ENCODE peak calls at places on chromosomes 13 and 19, in seven cellular contexts. J is amygdala; T is stimulated activated CD4-positive, alpha-beta T cell treated with anti-CD3 and anti-CD28 coated beads, Interleukin-4, amount 100 ng/mL, for 4 hours; C is Right ventricle myocardium superior; F is breast epithelium; V is heart left ventricle; Y is renal cortical epithelial cell. N is an unnamed sample.

GRCh38 chr19:53432088-53432661 is 391 bp downstream of the ZNF761 start:
- DNase-seq in C (peak; percentile 50), T (peak; percentile 11), Y (peak; percentile 1), V (peak; percentile 26), F (no peak), J (peak; percentile 21), N (peak; percentile 28)

GRCh38 chr19:15101479-15102082 is 5.6 kb upstream of the SYDE1 start:
- DNase-seq in T (peak; percentile 39), Y (peak; percentile 51), V (no peak), C (no peak), J (no peak), F (no peak), N (peak; percentile 62)

GRCh38 chr13:33228645-33229445 is 56.7 kb downstream of the STARD13 start:
- DNase-seq in V (no peak), F (no peak), J (no peak), Y (peak; percentile 50), T (no peak), C (no peak), N (peak; percentile 45)

GRCh38 chr13:108463365-108463764 is 166.0 kb upstream of the MYO16 start:
- DNase-seq in C (no peak), J (no peak), Y (peak; percentile 90), T (no peak), F (no peak), V (no peak), N (peak; percentile 67)

GRCh38 chr13:92346046-92346445 is 880.6 kb upstream of the GPC6 start:
- DNase-seq in F (no peak), Y (no peak), C (no peak), J (no peak), V (no peak), T (no peak), N (no peak)

GRCh38 chr13:43074824-43075510 is 51.6 kb downstream of the DNAJC15 start:
- DNase-seq in J (no peak), F (no peak), C (no peak), T (no peak), Y (no peak), V (no peak), N (no peak)

GRCh38 chr13:113093580-113094409 is 11.8 kb upstream of the F7 start:
- DNase-seq in C (peak; percentile 20), F (no peak), J (no peak), V (peak; percentile 15), Y (no peak), T (no peak), N (no peak)

GRCh38 chr19:16027528-16027927 is 48.8 kb upstream of the TPM4 start:
- DNase-seq in T (no peak), C (no peak), F (no peak), V (no peak), Y (no peak), J (no peak), N (no peak)

GRCh38 chr13:51793570-51794273 is 10.2 kb downstream of the DHRS12 start:
- DNase-seq in T (peak; percentile 40), F (no peak), Y (peak; percentile 81), V (no peak), J (no peak), C (no peak), N (peak; percentile 62)

GRCh38 chr13:80945328-80945727 is 604.4 kb upstream of the SPRY2 start:
- DNase-seq in V (no peak), Y (peak; percentile 38), F (no peak), C (no peak), J (peak; percentile 0), T (no peak), N (no peak)

GRCh38 chr19:10270616-10271394 is at the start of gene ICAM1:
- DNase-seq in T (peak; percentile 64), V (peak; percentile 89), C (peak; percentile 91), Y (peak; percentile 75), F (peak; percentile 66), J (peak; percentile 3), N (peak; percentile 78)

GRCh38 chr19:53988981-53989380 is 2.5 kb upstream of the CACNG6 start:
- DNase-seq in V (no peak), Y (no peak), J (no peak), C (no peak), T (no peak), F (no peak), N (no peak)

N was measured in GM03348.